ENCODE peak calls at places on chromosome 6, in eight cellular contexts. O is cardiac muscle cell, G is body of pancreas, T is adrenal gland, P is mesendoderm, N is spleen, I is heart left ventricle, B is SJSA1. C is an unnamed sample.

GRCh38 chr6:116450769-116451740 is 10.1 kb upstream of the CALHM6 start:
- DNase-seq in O (no peak), G (peak; percentile 45), T (no peak), P (no peak), N (peak; percentile 80), I (no peak), B (no peak), C (no peak)

GRCh38 chr6:95521181-95521580 is 56.2 kb upstream of the MANEA start:
- DNase-seq in O (no peak), G (no peak), T (no peak), P (no peak), N (no peak), I (no peak), B (no peak), C (no peak)

GRCh38 chr6:117840541-117840983 is 66.5 kb upstream of the SLC35F1 start:
- DNase-seq in O (peak; percentile 70), G (peak; percentile 8), T (no peak), P (peak; percentile 70), N (no peak), I (no peak), B (peak; percentile 20), C (no peak)

GRCh38 chr6:129329677-129330076 is 380.3 kb downstream of the ARHGAP18 start:
- DNase-seq in O (no peak), G (no peak), T (no peak), P (peak; percentile 38), N (no peak), I (no peak), B (no peak), C (no peak)

GRCh38 chr6:39330057-39330456 is 7.6 kb upstream of the KCNK16 start:
- DNase-seq in O (no peak), G (no peak), T (no peak), P (no peak), N (no peak), I (no peak), B (no peak), C (peak; percentile 21)

GRCh38 chr6:116461563-116462507 is 660 bp downstream of the CALHM6 start:
- DNase-seq in O (peak; percentile 71), G (peak; percentile 24), T (peak; percentile 35), P (peak; percentile 90), N (peak; percentile 96), I (peak; percentile 56), B (no peak), C (peak; percentile 30)

GRCh38 chr6:62740596-62740995 is 454.6 kb upstream of the KHDRBS2 start:
- DNase-seq in O (no peak), G (no peak), T (no peak), P (no peak), N (peak; percentile 39), I (no peak), B (no peak), C (no peak)

GRCh38 chr6:8462694-8463093 is 27.3 kb upstream of the SLC35B3 start:
- DNase-seq in O (no peak), G (no peak), T (no peak), P (no peak), N (no peak), I (no peak), B (no peak), C (no peak)

GRCh38 chr6:155248021-155249001 is 15.5 kb upstream of the CLDN20 start:
- DNase-seq in O (peak; percentile 43), G (peak; percentile 29), T (peak; percentile 49), P (peak; percentile 70), N (no peak), I (no peak), B (peak; percentile 67), C (peak; percentile 58)

GRCh38 chr6:141878686-141879085 is 254.0 kb upstream of the GJE1 start:
- DNase-seq in O (no peak), G (no peak), T (no peak), P (no peak), N (no peak), I (no peak), B (no peak), C (no peak)

GRCh38 chr6:87198496-87198895 is 43.1 kb downstream of the ZNF292 start:
- DNase-seq in O (no peak), G (no peak), T (no peak), P (no peak), N (no peak), I (no peak), B (no peak), C (no peak)

GRCh38 chr6:132598473-132598872 is 8.9 kb upstream of the TAAR5 start:
- DNase-seq in O (peak; percentile 34), G (peak; percentile 10), T (no peak), P (peak; percentile 69), N (no peak), I (no peak), B (no peak), C (no peak)

GRCh38 chr6:135323979-135324378 is 142.9 kb downstream of the MYB start:
- DNase-seq in O (no peak), G (no peak), T (no peak), P (no peak), N (no peak), I (no peak), B (no peak), C (no peak)

GRCh38 chr6:37536462-37537225 is 37.0 kb upstream of the CCDC167 start:
- DNase-seq in O (peak; percentile 40), G (no peak), T (no peak), P (peak; percentile 61), N (no peak), I (no peak), B (no peak), C (no peak)

GRCh38 chr6:31614075-31614619 is 887 bp upstream of the AIF1 start:
- DNase-seq in O (no peak), G (peak; percentile 18), T (no peak), P (no peak), N (no peak), I (no peak), B (no peak), C (no peak)

GRCh38 chr6:110471966-110472365 is 4.4 kb downstream of the SLC22A16 start:
- DNase-seq in O (no peak), G (no peak), T (no peak), P (no peak), N (no peak), I (no peak), B (no peak), C (no peak)

GRCh38 chr6:151098166-151098565 is 141.6 kb upstream of the AKAP12 start:
- DNase-seq in O (no peak), G (no peak), T (no peak), P (no peak), N (no peak), I (no peak), B (no peak), C (no peak)

GRCh38 chr6:100378576-100378975 is 86.1 kb downstream of the SIM1 start:
- DNase-seq in O (no peak), G (no peak), T (no peak), P (no peak), N (no peak), I (no peak), B (no peak), C (no peak)

GRCh38 chr6:151461673-151462072 is 9.7 kb upstream of the RMND1 start:
- DNase-seq in O (no peak), G (no peak), T (no peak), P (no peak), N (no peak), I (no peak), B (no peak), C (no peak)

GRCh38 chr6:159062564-159062945 is 17.8 kb upstream of the TAGAP start:
- DNase-seq in O (no peak), G (no peak), T (no peak), P (no peak), N (no peak), I (no peak), B (no peak), C (no peak)
- H3K27ac ChIP-seq in O (no peak overlapping the region), G (no peak overlapping the region), T (no peak overlapping the region), P (no peak overlapping the region), N (peak overlapping the region; percentile 92), I (peak overlapping the region; percentile 43), B (no peak overlapping the region), C (no peak overlapping the region)

GRCh38 chr6:25415274-25415673 is 136.1 kb downstream of the CARMIL1 start:
- DNase-seq in O (no peak), G (no peak), T (no peak), P (no peak), N (no peak), I (no peak), B (no peak), C (no peak)

GRCh38 chr6:25411316-25411961 is 132.3 kb downstream of the CARMIL1 start:
- DNase-seq in O (no peak), G (no peak), T (no peak), P (no peak), N (no peak), I (no peak), B (no peak), C (no peak)

GRCh38 chr6:25414755-25415154 is 135.6 kb downstream of the CARMIL1 start:
- DNase-seq in O (no peak), G (no peak), T (no peak), P (no peak), N (no peak), I (no peak), B (no peak), C (no peak)

GRCh38 chr6:25414168-25414567 is 135.0 kb downstream of the CARMIL1 start:
- DNase-seq in O (no peak), G (no peak), T (no peak), P (no peak), N (no peak), I (no peak), B (no peak), C (no peak)

GRCh38 chr6:25413506-25413905 is 134.3 kb downstream of the CARMIL1 start:
- DNase-seq in O (no peak), G (no peak), T (no peak), P (no peak), N (no peak), I (no peak), B (no peak), C (no peak)
- H3K27ac ChIP-seq in O (no peak overlapping the region), G (no peak overlapping the region), T (no peak overlapping the region), P (no peak overlapping the region), N (no peak overlapping the region), I (no peak overlapping the region), B (no peak overlapping the region), C (no peak overlapping the region)

DNA sequence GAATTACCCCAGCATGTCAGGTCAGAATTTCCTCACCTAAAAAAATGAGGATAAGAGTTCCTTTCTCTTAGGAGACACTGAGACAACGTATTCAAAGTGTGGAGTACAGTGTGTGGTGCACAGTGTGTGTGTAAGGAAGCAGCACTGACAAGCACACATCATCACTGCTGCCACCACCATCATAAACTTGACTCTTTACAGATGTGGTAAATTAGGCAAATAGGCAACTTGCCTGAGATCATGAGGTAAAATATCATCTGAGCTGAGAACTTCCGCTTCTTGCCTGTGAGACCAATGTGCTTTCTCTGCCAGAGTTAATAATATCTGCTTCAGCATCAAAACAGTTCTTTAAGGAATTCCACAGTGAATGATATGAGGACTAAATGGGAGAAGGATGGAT is 52.7 kb downstream of the LYRM4 start:
- DNase-seq in O (no peak), G (no peak), T (no peak), P (no peak), N (no peak), I (no peak), B (no peak), C (no peak)
- H3K27ac ChIP-seq in O (peak overlapping the region; percentile 84), G (no peak overlapping the region), T (no peak overlapping the region), P (no peak overlapping the region), N (peak overlapping the region; percentile 52), I (peak overlapping the region; percentile 91), B (peak overlapping the region; percentile 52), C (no peak overlapping the region)

GRCh38 chr6:159061146-159061545 is 16.4 kb upstream of the TAGAP start:
- DNase-seq in O (no peak), G (no peak), T (no peak), P (no peak), N (no peak), I (no peak), B (no peak), C (no peak)
- H3K27ac ChIP-seq in O (no peak overlapping the region), G (no peak overlapping the region), T (no peak overlapping the region), P (no peak overlapping the region), N (peak overlapping the region; percentile 92), I (no peak overlapping the region), B (no peak overlapping the region), C (no peak overlapping the region)

C was measured in substantia nigra.